ENCODE peak calls at places on chromosomes 12 and 14, in four cellular contexts. One of them, this sample, is unnamed.

GRCh38 chr12:122035292-122035691 is 13.6 kb downstream of the BCL7A start:
- DNase-seq in lower lobe of right lung: peak; percentile 84
- DNase-seq in PC-3: peak; percentile 81
- DNase-seq in tibial artery: no peak
- DNase-seq in this sample: peak; percentile 59

GRCh38 chr12:110224379-110225304 is 56.4 kb upstream of the ATP2A2 start:
- DNase-seq in PC-3: peak; percentile 91
- DNase-seq in tibial artery: peak; percentile 64
- DNase-seq in lower lobe of right lung: no peak
- DNase-seq in this sample: no peak

GRCh38 chr12:20148241-20148640 is 220.1 kb upstream of the PDE3A start:
- DNase-seq in PC-3: no peak
- DNase-seq in tibial artery: no peak
- DNase-seq in lower lobe of right lung: no peak
- DNase-seq in this sample: no peak

GRCh38 chr14:37994846-37995372 is 212.8 kb upstream of the SSTR1 start:
- DNase-seq in PC-3: no peak
- DNase-seq in lower lobe of right lung: no peak
- DNase-seq in tibial artery: no peak
- DNase-seq in this sample: no peak

GRCh38 chr12:45290218-45290609 is 74.3 kb downstream of the ANO6 start:
- DNase-seq in PC-3: peak; percentile 75
- DNase-seq in lower lobe of right lung: no peak
- DNase-seq in tibial artery: no peak
- DNase-seq in this sample: no peak

GRCh38 chr12:62123721-62124203 is 136.4 kb upstream of the USP15 start:
- DNase-seq in PC-3: peak; percentile 57
- DNase-seq in lower lobe of right lung: no peak
- DNase-seq in tibial artery: peak; percentile 28
- DNase-seq in this sample: peak; percentile 31

GRCh38 chr12:62647586-62647985 is 181.0 kb downstream of the MON2 start:
- DNase-seq in lower lobe of right lung: no peak
- DNase-seq in PC-3: no peak
- DNase-seq in tibial artery: peak; percentile 42
- DNase-seq in this sample: no peak

GRCh38 chr12:124500232-124501079 is 67.0 kb downstream of the NCOR2 start:
- DNase-seq in lower lobe of right lung: peak; percentile 65
- DNase-seq in PC-3: peak; percentile 23
- DNase-seq in tibial artery: no peak
- DNase-seq in this sample: no peak

GRCh38 chr12:81888961-81889360 is 129.8 kb upstream of the PPFIA2 start:
- DNase-seq in lower lobe of right lung: no peak
- DNase-seq in tibial artery: no peak
- DNase-seq in PC-3: no peak
- DNase-seq in this sample: no peak

GRCh38 chr12:115259968-115260806 is 576.2 kb upstream of the TBX3 start:
- DNase-seq in PC-3: no peak
- DNase-seq in lower lobe of right lung: no peak
- DNase-seq in tibial artery: no peak
- DNase-seq in this sample: no peak

GRCh38 chr14:104138098-104138890 is at the start of gene KIF26A:
- DNase-seq in tibial artery: no peak
- DNase-seq in lower lobe of right lung: peak; percentile 44
- DNase-seq in PC-3: peak; percentile 25
- DNase-seq in this sample: no peak

GRCh38 chr12:121181181-121181580 is 28.7 kb upstream of the P2RX4 start:
- DNase-seq in tibial artery: no peak
- DNase-seq in lower lobe of right lung: no peak
- DNase-seq in PC-3: no peak
- DNase-seq in this sample: no peak

GRCh38 chr12:16606201-16606849 is 363 bp upstream of the LMO3 start:
- DNase-seq in tibial artery: peak; percentile 54
- DNase-seq in lower lobe of right lung: peak; percentile 62
- DNase-seq in PC-3: peak; percentile 25
- DNase-seq in this sample: no peak

GRCh38 chr14:69880051-69880487 is 853 bp downstream of the SMOC1 start:
- DNase-seq in tibial artery: no peak
- DNase-seq in PC-3: no peak
- DNase-seq in lower lobe of right lung: no peak
- DNase-seq in this sample: no peak

GRCh38 chr12:75591628-75592027 is 80.2 kb upstream of the KRR1 start:
- DNase-seq in PC-3: no peak
- DNase-seq in lower lobe of right lung: no peak
- DNase-seq in tibial artery: no peak
- DNase-seq in this sample: no peak

GRCh38 chr12:57454566-57455373 is at the start of gene INHBE:
- DNase-seq in lower lobe of right lung: no peak
- DNase-seq in PC-3: no peak
- DNase-seq in tibial artery: no peak
- DNase-seq in this sample: no peak

GRCh38 chr12:46260913-46261476 is 7.8 kb downstream of the SLC38A1 start:
- DNase-seq in PC-3: peak; percentile 94
- DNase-seq in lower lobe of right lung: no peak
- DNase-seq in tibial artery: no peak
- DNase-seq in this sample: no peak

GRCh38 chr14:64645220-64645891 is 58.9 kb upstream of the PLEKHG3 start:
- DNase-seq in lower lobe of right lung: no peak
- DNase-seq in tibial artery: no peak
- DNase-seq in PC-3: no peak
- DNase-seq in this sample: no peak

GRCh38 chr14:103273145-103273846 is 60.7 kb upstream of the EIF5 start:
- DNase-seq in lower lobe of right lung: no peak
- DNase-seq in tibial artery: no peak
- DNase-seq in PC-3: no peak
- DNase-seq in this sample: peak; percentile 33

GRCh38 chr12:48978741-48979601 is 849 bp downstream of the WNT1 start:
- DNase-seq in tibial artery: no peak
- DNase-seq in lower lobe of right lung: no peak
- DNase-seq in PC-3: no peak
- DNase-seq in this sample: no peak

GRCh38 chr14:64760146-64760755 is 56.0 kb downstream of the PLEKHG3 start:
- DNase-seq in tibial artery: no peak
- DNase-seq in PC-3: peak; percentile 49
- DNase-seq in lower lobe of right lung: peak; percentile 75
- DNase-seq in this sample: peak; percentile 70

GRCh38 chr12:27844427-27845090 is 64.5 kb upstream of the MANSC4 start:
- DNase-seq in PC-3: no peak
- DNase-seq in lower lobe of right lung: no peak
- DNase-seq in tibial artery: no peak
- DNase-seq in this sample: no peak

GRCh38 chr14:104405566-104406226 is 173.9 kb upstream of the C14orf180 start:
- DNase-seq in tibial artery: peak; percentile 13
- DNase-seq in PC-3: no peak
- DNase-seq in lower lobe of right lung: no peak
- DNase-seq in this sample: no peak

GRCh38 chr12:51098611-51099010 is 15.2 kb upstream of the CSRNP2 start:
- DNase-seq in lower lobe of right lung: no peak
- DNase-seq in tibial artery: no peak
- DNase-seq in PC-3: no peak
- DNase-seq in this sample: no peak

GRCh38 chr14:102985665-102986064 is 63.2 kb downstream of the AMN start:
- DNase-seq in tibial artery: no peak
- DNase-seq in lower lobe of right lung: no peak
- DNase-seq in PC-3: no peak
- DNase-seq in this sample: no peak

GRCh38 chr12:124648710-124649384 is 81.4 kb upstream of the NCOR2 start:
- DNase-seq in tibial artery: no peak
- DNase-seq in lower lobe of right lung: no peak
- DNase-seq in PC-3: no peak
- DNase-seq in this sample: no peak

GRCh38 chr14:54643696-54644176 is 76.8 kb downstream of the SAMD4A start:
- DNase-seq in tibial artery: no peak
- DNase-seq in PC-3: no peak
- DNase-seq in lower lobe of right lung: no peak
- DNase-seq in this sample: no peak

DNA sequence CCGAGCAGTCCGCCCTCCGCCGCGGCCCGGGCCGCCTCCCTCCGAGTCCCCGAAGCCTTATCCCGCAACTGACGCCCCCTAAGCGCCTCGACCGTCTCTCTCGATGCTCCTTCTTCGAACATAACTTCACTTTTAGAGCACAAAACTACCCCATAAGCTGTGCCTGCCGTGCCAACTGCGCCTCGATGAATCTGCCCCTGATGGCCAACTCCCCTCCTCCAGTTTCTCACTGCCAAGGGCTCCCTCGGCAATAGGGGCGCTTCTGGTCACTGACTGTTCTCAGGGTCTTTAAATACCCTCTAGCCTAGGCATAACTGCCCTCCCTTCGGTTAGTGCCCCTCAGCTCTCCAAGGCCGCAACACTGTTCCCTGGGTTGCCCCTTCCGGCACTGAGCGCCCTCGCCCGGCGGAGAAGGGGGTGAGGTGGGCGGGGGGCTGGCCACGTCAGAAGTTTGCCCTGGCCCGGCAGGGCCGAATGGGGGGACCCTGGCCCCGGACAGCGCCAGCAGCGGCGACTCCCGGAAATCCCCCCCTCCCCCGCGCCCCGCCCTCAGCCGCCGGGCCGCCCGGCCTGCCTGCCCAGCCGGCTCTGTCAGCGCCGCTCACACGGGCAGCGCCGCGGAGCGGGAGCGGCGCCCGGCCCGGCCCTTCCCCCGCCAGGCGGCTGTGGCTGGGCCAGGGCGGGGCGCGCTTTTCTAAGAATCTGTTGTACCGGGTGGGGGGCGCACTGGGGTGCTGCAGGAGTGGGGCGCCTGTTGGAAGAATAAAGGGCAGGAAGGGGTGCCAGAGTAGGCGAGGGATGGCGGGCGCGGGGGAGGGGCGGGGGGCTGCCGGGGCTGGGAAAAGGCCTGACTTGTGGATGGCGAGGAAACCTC is 10.6 kb downstream of the RARG start:
- DNase-seq in PC-3: peak; percentile 74
- DNase-seq in tibial artery: peak; percentile 55
- DNase-seq in lower lobe of right lung: peak; percentile 84
- DNase-seq in this sample: peak; percentile 80
- TF ChIP-seq CTCF in PC-3: peak; percentile 46
- TF ChIP-seq CTCF in tibial artery: no peak
- TF ChIP-seq CTCF in lower lobe of right lung: peak; percentile 32
- TF ChIP-seq CTCF in this sample: no peak

GRCh38 chr14:101408077-101408831 is 153.0 kb upstream of the DIO3 start:
- DNase-seq in tibial artery: peak; percentile 45
- DNase-seq in PC-3: peak; percentile 84
- DNase-seq in lower lobe of right lung: no peak
- DNase-seq in this sample: no peak

GRCh38 chr14:101411770-101412169 is 149.5 kb upstream of the DIO3 start:
- DNase-seq in PC-3: no peak
- DNase-seq in lower lobe of right lung: no peak
- DNase-seq in tibial artery: no peak
- DNase-seq in this sample: no peak

GRCh38 chr14:101411151-101411550 is 150.1 kb upstream of the DIO3 start:
- DNase-seq in tibial artery: no peak
- DNase-seq in PC-3: no peak
- DNase-seq in lower lobe of right lung: no peak
- DNase-seq in this sample: no peak

GRCh38 chr14:101409006-101409543 is 152.2 kb upstream of the DIO3 start:
- DNase-seq in tibial artery: no peak
- DNase-seq in PC-3: peak; percentile 11
- DNase-seq in lower lobe of right lung: no peak
- DNase-seq in this sample: no peak

DNA sequence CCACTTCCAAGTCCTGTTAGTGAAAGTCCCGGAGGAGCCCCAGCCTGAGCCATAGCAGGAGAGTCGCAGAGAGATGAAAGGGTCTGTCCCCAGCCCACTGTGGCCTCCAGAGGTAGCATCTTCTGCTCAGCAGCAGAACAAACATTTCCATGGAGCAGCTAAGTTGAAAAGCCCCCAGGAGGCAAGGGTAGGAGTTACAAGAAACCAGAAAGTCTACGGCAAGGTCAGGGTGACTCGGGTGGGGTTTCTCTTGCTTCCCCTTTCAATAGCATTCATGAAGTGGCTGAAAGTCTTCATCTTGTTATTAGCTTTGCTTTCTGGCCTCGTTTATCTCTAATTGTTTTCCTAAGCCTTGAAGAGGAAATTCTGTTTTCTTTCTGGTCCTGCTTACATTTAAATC is 151.2 kb upstream of the DIO3 start:
- DNase-seq in lower lobe of right lung: no peak
- DNase-seq in PC-3: no peak
- DNase-seq in tibial artery: no peak
- DNase-seq in this sample: no peak
- H3K4me1 ChIP-seq in lower lobe of right lung: peaks cover 21% of the 10 kb centered on the region
- H3K4me1 ChIP-seq in PC-3: peaks cover 53% of the 10 kb centered on the region
- H3K4me1 ChIP-seq in tibial artery: no peaks in the 10 kb centered on the region
- H3K4me1 ChIP-seq in this sample: no peaks in the 10 kb centered on the region

GRCh38 chr12:132422057-132423043 is 67.6 kb upstream of the FBRSL1 start:
- DNase-seq in tibial artery: no peak
- DNase-seq in lower lobe of right lung: no peak
- DNase-seq in PC-3: no peak
- DNase-seq in this sample: no peak
- H3K27me3 ChIP-seq in tibial artery: no peaks in the 10 kb centered on the region
- H3K27me3 ChIP-seq in lower lobe of right lung: peaks cover 30% of the 10 kb centered on the region
- H3K27me3 ChIP-seq in PC-3: peaks cover 27% of the 10 kb centered on the region
- H3K27me3 ChIP-seq in this sample: peaks cover 95% of the 10 kb centered on the region

GRCh38 chr14:92552066-92552465 is 38.5 kb downstream of the RIN3 start:
- DNase-seq in tibial artery: no peak
- DNase-seq in lower lobe of right lung: no peak
- DNase-seq in PC-3: no peak
- DNase-seq in this sample: no peak

GRCh38 chr14:92553456-92553855 is 39.9 kb downstream of the RIN3 start:
- DNase-seq in tibial artery: no peak
- DNase-seq in PC-3: no peak
- DNase-seq in lower lobe of right lung: no peak
- DNase-seq in this sample: no peak

GRCh38 chr14:92549096-92549852 is 35.7 kb downstream of the RIN3 start:
- DNase-seq in lower lobe of right lung: no peak
- DNase-seq in PC-3: no peak
- DNase-seq in tibial artery: no peak
- DNase-seq in this sample: no peak

GRCh38 chr14:92549853-92550244 is 36.3 kb downstream of the RIN3 start:
- DNase-seq in PC-3: no peak
- DNase-seq in lower lobe of right lung: no peak
- DNase-seq in tibial artery: peak; percentile 63
- DNase-seq in this sample: no peak

DNA sequence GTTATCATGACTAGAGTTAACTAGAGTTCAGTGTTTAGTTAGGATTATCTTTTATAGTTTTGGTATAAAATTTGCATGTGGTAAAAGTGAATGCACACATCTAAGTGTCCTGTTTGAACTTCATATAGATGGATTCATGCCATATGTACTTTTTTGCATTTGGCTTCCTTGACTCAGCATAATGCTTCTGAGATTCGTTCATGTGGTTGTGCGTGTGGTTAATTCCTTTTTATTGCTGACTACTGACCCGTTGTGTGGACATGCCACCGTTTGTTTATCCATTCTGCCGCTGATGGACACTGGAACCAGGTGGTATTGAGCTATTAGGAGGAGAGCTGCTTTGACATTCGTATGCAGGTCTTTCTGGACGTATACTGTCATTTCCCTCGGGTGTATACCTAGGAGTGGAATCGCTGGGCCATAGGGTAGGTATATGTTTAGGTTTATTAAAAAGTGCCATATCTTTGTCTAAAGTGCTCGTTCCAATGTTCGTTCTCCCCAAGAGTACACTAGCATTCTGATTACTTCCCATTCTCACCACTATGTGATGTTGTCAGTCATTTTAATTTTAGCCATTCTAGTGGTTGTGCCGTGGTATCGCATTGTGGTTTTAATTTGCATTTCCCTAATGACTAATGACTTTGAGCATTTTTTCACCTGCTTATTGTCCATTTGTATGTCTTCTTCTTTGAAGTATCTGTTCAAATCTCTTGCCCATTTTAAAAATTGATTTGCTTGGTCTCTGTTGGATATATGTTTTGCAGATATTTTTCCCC is 37.7 kb downstream of the RIN3 start:
- DNase-seq in lower lobe of right lung: no peak
- DNase-seq in tibial artery: no peak
- DNase-seq in PC-3: no peak
- DNase-seq in this sample: no peak
- TF ChIP-seq CTCF in lower lobe of right lung: no peak
- TF ChIP-seq CTCF in tibial artery: no peak
- TF ChIP-seq CTCF in PC-3: no peak
- TF ChIP-seq CTCF in this sample: no peak